ENCODE peak calls at places on chromosome 3, in nine cellular contexts. Z is uterus; W is endothelial cell; R is cardiac muscle cell; M is AG04449; S is stimulated activated CD8-positive, alpha-beta memory T cell treated with anti-CD3 and anti-CD28 coated beads, Interleukin-15, amount 100 ng/mL, for 24 hours; V is adipocyte; J is T-helper 9 cell; E is cerebellum. L is an unnamed sample.

GRCh38 chr3:182364323-182364722 is 429.0 kb upstream of the ATP11B start:
- DNase-seq in Z (no peak), W (no peak), R (no peak), M (no peak), S (no peak), V (no peak), J (no peak), E (peak), L (no peak)

GRCh38 chr3:33717616-33717865 is 513 bp downstream of the CLASP2 start:
- DNase-seq in Z (peak), W (peak), R (peak), M (no peak), S (no peak), V (peak), J (no peak), E (no peak), L (peak)

GRCh38 chr3:71117572-71118247 is 465.8 kb downstream of the FOXP1 start:
- DNase-seq in Z (no peak), W (no peak), R (no peak), M (no peak), S (no peak), V (peak), J (no peak), E (no peak), L (no peak)

GRCh38 chr3:95302044-95302443 is 1239.2 kb downstream of the NSUN3 start:
- DNase-seq in Z (no peak), W (no peak), R (peak), M (peak), S (no peak), V (peak), J (no peak), E (no peak), L (peak)

GRCh38 chr3:143203848-143204247 is 84.3 kb downstream of the CHST2 start:
- DNase-seq in Z (no peak), W (no peak), R (no peak), M (no peak), S (no peak), V (no peak), J (no peak), E (no peak), L (peak)

GRCh38 chr3:16182183-16182582 is 7.7 kb downstream of the GALNT15 start:
- DNase-seq in Z (no peak), W (no peak), R (no peak), M (no peak), S (no peak), V (no peak), J (no peak), E (no peak), L (no peak)

GRCh38 chr3:30661107-30661873 is 54.9 kb downstream of the TGFBR2 start:
- DNase-seq in Z (no peak), W (no peak), R (no peak), M (no peak), S (no peak), V (no peak), J (no peak), E (no peak), L (no peak)

GRCh38 chr3:188840290-188840689 is 331.5 kb upstream of the TPRG1 start:
- DNase-seq in Z (no peak), W (no peak), R (no peak), M (no peak), S (no peak), V (no peak), J (no peak), E (no peak), L (no peak)

GRCh38 chr3:51937014-51937413 is 4.7 kb downstream of the RRP9 start:
- DNase-seq in Z (no peak), W (no peak), R (no peak), M (no peak), S (no peak), V (no peak), J (no peak), E (no peak), L (no peak)

GRCh38 chr3:184647405-184647936 is 64.4 kb downstream of the MAGEF1 start:
- DNase-seq in Z (no peak), W (no peak), R (no peak), M (no peak), S (no peak), V (no peak), J (no peak), E (no peak), L (no peak)

GRCh38 chr3:16243706-16244490 is 20.8 kb downstream of the DPH3 start:
- DNase-seq in Z (no peak), W (no peak), R (peak), M (no peak), S (no peak), V (no peak), J (no peak), E (no peak), L (peak)

GRCh38 chr3:39108309-39108708 is 829 bp downstream of the TTC21A start:
- DNase-seq in Z (no peak), W (no peak), R (no peak), M (no peak), S (no peak), V (no peak), J (no peak), E (no peak), L (no peak)

GRCh38 chr3:46926871-46927717 is 49.5 kb downstream of the CCDC12 start:
- DNase-seq in Z (no peak), W (no peak), R (no peak), M (no peak), S (no peak), V (no peak), J (no peak), E (no peak), L (no peak)

GRCh38 chr3:119636194-119636593 is 24.2 kb downstream of the POPDC2 start:
- DNase-seq in Z (no peak), W (no peak), R (peak), M (no peak), S (no peak), V (no peak), J (no peak), E (no peak), L (peak)

GRCh38 chr3:124409650-124410275 is 320.5 kb upstream of the UMPS start:
- DNase-seq in Z (no peak), W (no peak), R (peak), M (no peak), S (no peak), V (peak), J (no peak), E (no peak), L (peak)

GRCh38 chr3:14137004-14137403 is 12.2 kb downstream of the TMEM43 start:
- DNase-seq in Z (no peak), W (no peak), R (no peak), M (no peak), S (no peak), V (no peak), J (no peak), E (peak), L (no peak)

GRCh38 chr3:48553886-48554845 is 2.4 kb downstream of the PFKFB4 start:
- DNase-seq in Z (no peak), W (no peak), R (no peak), M (no peak), S (no peak), V (no peak), J (no peak), E (no peak), L (no peak)

GRCh38 chr3:38227989-38228388 is 37.6 kb upstream of the SLC22A13 start:
- DNase-seq in Z (no peak), W (no peak), R (peak), M (peak), S (no peak), V (peak), J (no peak), E (no peak), L (peak)

GRCh38 chr3:172138031-172138538 is 98.7 kb downstream of the FNDC3B start:
- DNase-seq in Z (no peak), W (no peak), R (peak), M (no peak), S (no peak), V (no peak), J (no peak), E (no peak), L (peak)

GRCh38 chr3:194399874-194400411 is 877 bp upstream of the GP5 start:
- DNase-seq in Z (no peak), W (no peak), R (no peak), M (no peak), S (no peak), V (no peak), J (no peak), E (no peak), L (no peak)

GRCh38 chr3:186930639-186931486 is 537 bp downstream of the ST6GAL1 start:
- DNase-seq in Z (peak), W (peak), R (peak), M (no peak), S (peak), V (peak), J (peak), E (no peak), L (peak)

GRCh38 chr3:195075941-195076875 is 194.8 kb downstream of the XXYLT1 start:
- DNase-seq in Z (no peak), W (no peak), R (no peak), M (no peak), S (no peak), V (no peak), J (no peak), E (no peak), L (no peak)

GRCh38 chr3:53513556-53514190 is 19.3 kb downstream of the CACNA1D start:
- DNase-seq in Z (no peak), W (no peak), R (no peak), M (no peak), S (no peak), V (no peak), J (no peak), E (no peak), L (peak)

GRCh38 chr3:35675206-35675605 is 35.9 kb downstream of the ARPP21 start:
- DNase-seq in Z (no peak), W (no peak), R (no peak), M (no peak), S (no peak), V (no peak), J (no peak), E (no peak), L (no peak)

GRCh38 chr3:171585029-171585428 is 124.8 kb upstream of the TNIK start:
- DNase-seq in Z (no peak), W (no peak), R (no peak), M (no peak), S (no peak), V (no peak), J (no peak), E (no peak), L (no peak)

GRCh38 chr3:169394316-169394715 is 269.2 kb downstream of the MECOM start:
- DNase-seq in Z (no peak), W (no peak), R (no peak), M (no peak), S (no peak), V (no peak), J (no peak), E (no peak), L (no peak)

GRCh38 chr3:8518138-8518537 is 16.5 kb downstream of the LMCD1 start:
- DNase-seq in Z (no peak), W (no peak), R (peak), M (no peak), S (no peak), V (peak), J (no peak), E (no peak), L (peak)

L was measured in fibroblast of pulmonary artery.